ENCODE peak calls at places on chromosomes 7 and 10, in six cellular contexts. K, O, V, E, P and T are unnamed samples.

GRCh38 chr10:4390219-4390618 is 435.8 kb upstream of the AKR1E2 start:
- DNase-seq in K (no peak), O (no peak), V (no peak), E (no peak), P (no peak), T (no peak)

GRCh38 chr10:98363188-98363587 is 51.8 kb downstream of the PYROXD2 start:
- DNase-seq in K (no peak), O (no peak), V (no peak), E (no peak), P (no peak), T (no peak)

GRCh38 chr7:43572516-43573049 is 10.3 kb upstream of the STK17A start:
- DNase-seq in K (peak; percentile 100), O (peak; percentile 99), V (peak; percentile 97), E (no peak), P (no peak), T (peak; percentile 97)

GRCh38 chr10:56633876-56634452 is 272.9 kb upstream of the ZWINT start:
- DNase-seq in K (no peak), O (no peak), V (no peak), E (peak; percentile 62), P (peak; percentile 68), T (no peak)

GRCh38 chr7:2566890-2567662 is 8.3 kb downstream of the IQCE start:
- DNase-seq in K (no peak), O (peak; percentile 32), V (no peak), E (peak; percentile 38), P (no peak), T (no peak)

GRCh38 chr7:64887756-64888508 is 15.1 kb upstream of the ZNF273 start:
- DNase-seq in K (no peak), O (no peak), V (no peak), E (peak; percentile 66), P (peak; percentile 62), T (peak; percentile 64)

GRCh38 chr7:112377607-112378006 is 72.7 kb upstream of the IFRD1 start:
- DNase-seq in K (no peak), O (no peak), V (no peak), E (no peak), P (no peak), T (no peak)

GRCh38 chr7:92255308-92255707 is 9.5 kb downstream of the ANKIB1 start:
- DNase-seq in K (peak; percentile 89), O (peak; percentile 95), V (peak; percentile 43), E (no peak), P (no peak), T (peak; percentile 17)

GRCh38 chr10:11824376-11824775 is 1.2 kb downstream of the PROSER2 start:
- DNase-seq in K (no peak), O (peak; percentile 16), V (no peak), E (no peak), P (no peak), T (no peak)

GRCh38 chr7:66739953-66740301 is 606 bp upstream of the RABGEF1 start:
- DNase-seq in K (no peak), O (peak; percentile 32), V (peak; percentile 19), E (no peak), P (no peak), T (no peak)

GRCh38 chr10:23344251-23344841 is at the start of gene C10orf67:
- DNase-seq in K (no peak), O (peak; percentile 46), V (no peak), E (peak; percentile 40), P (no peak), T (peak; percentile 33)

GRCh38 chr10:42972946-42973345 is 103.9 kb upstream of the RET start:
- DNase-seq in K (no peak), O (no peak), V (no peak), E (no peak), P (no peak), T (no peak)

GRCh38 chr10:124875596-124875995 is 66.3 kb upstream of the ZRANB1 start:
- DNase-seq in K (no peak), O (peak; percentile 74), V (peak; percentile 19), E (no peak), P (no peak), T (peak; percentile 37)

GRCh38 chr7:116356333-116356965 is 143.1 kb upstream of the CAV2 start:
- DNase-seq in K (no peak), O (no peak), V (no peak), E (no peak), P (no peak), T (no peak)

GRCh38 chr10:71998119-71998839 is 34.1 kb downstream of the CHST3 start:
- DNase-seq in K (peak; percentile 67), O (no peak), V (no peak), E (no peak), P (no peak), T (no peak)

GRCh38 chr7:158811461-158811860 is 17.8 kb downstream of the ESYT2 start:
- DNase-seq in K (peak; percentile 43), O (peak; percentile 72), V (no peak), E (no peak), P (no peak), T (no peak)

GRCh38 chr10:130575756-130576285 is 439.6 kb downstream of the GLRX3 start:
- DNase-seq in K (no peak), O (no peak), V (no peak), E (no peak), P (no peak), T (no peak)

GRCh38 chr7:5429253-5429856 is 5.7 kb upstream of the TNRC18 start:
- DNase-seq in K (no peak), O (peak; percentile 69), V (no peak), E (peak; percentile 39), P (no peak), T (peak; percentile 91)

GRCh38 chr7:117010375-117011133 is 57.3 kb downstream of the ST7 start:
- DNase-seq in K (no peak), O (peak; percentile 67), V (peak; percentile 21), E (no peak), P (no peak), T (no peak)

GRCh38 chr10:343231-344215 is 208.3 kb downstream of the ZMYND11 start:
- DNase-seq in K (no peak), O (no peak), V (no peak), E (no peak), P (no peak), T (no peak)

GRCh38 chr10:70232859-70233108 is 445 bp downstream of the PPA1 start:
- DNase-seq in K (no peak), O (no peak), V (no peak), E (no peak), P (no peak), T (no peak)

GRCh38 chr10:43299579-43299978 is 32.7 kb upstream of the RASGEF1A start:
- DNase-seq in K (no peak), O (no peak), V (no peak), E (no peak), P (no peak), T (no peak)

GRCh38 chr7:17665029-17665428 is 275.3 kb downstream of the SNX13 start:
- DNase-seq in K (no peak), O (no peak), V (no peak), E (no peak), P (no peak), T (no peak)

GRCh38 chr10:28250782-28251181 is 52.1 kb downstream of the MPP7 start:
- DNase-seq in K (no peak), O (peak; percentile 59), V (peak; percentile 69), E (peak; percentile 41), P (peak; percentile 28), T (peak; percentile 50)

GRCh38 chr7:149872419-149873073 is 1.2 kb upstream of the ATP6V0E2 start:
- DNase-seq in K (peak; percentile 72), O (peak; percentile 91), V (no peak), E (peak; percentile 31), P (no peak), T (peak; percentile 94)

GRCh38 chr7:23093546-23093945 is 12.0 kb upstream of the KLHL7 start:
- DNase-seq in K (peak; percentile 81), O (peak; percentile 85), V (peak; percentile 61), E (no peak), P (no peak), T (no peak)

GRCh38 chr10:112991888-112992491 is 41.9 kb downstream of the TCF7L2 start:
- DNase-seq in K (no peak), O (no peak), V (no peak), E (no peak), P (no peak), T (no peak)